ENCODE peak calls at places on chromosomes 5 and 9, in eight cellular contexts. S is HepG2, R is A549, X is stomach, P is ovary, Z is sigmoid colon, L is K562, Y is transverse colon. G is an unnamed sample. For H3K9me3, the result is how much of the 10 kb centered on the place peaks cover.

GRCh38 chr9:124254261-124254682 is 3.5 kb upstream of the NEK6 start:
- DNase-seq in S (no peak), X (no peak), R (no peak), Y (no peak), L (no peak), P (no peak), Z (peak), G (no peak)

GRCh38 chr5:178667685-178668084 is 40.8 kb upstream of the CLK4 start:
- DNase-seq in L (no peak), Z (no peak), Y (no peak), R (no peak), S (no peak), X (no peak), P (no peak), G (no peak)

GRCh38 chr9:5920860-5921328 is 30.2 kb downstream of the MLANA start:
- DNase-seq in X (no peak), R (no peak), Z (no peak), Y (no peak), L (no peak), P (no peak), S (no peak), G (no peak)

GRCh38 chr5:179121667-179122111 is 61.5 kb downstream of the ZNF354C start:
- DNase-seq in R (no peak), S (no peak), Y (no peak), L (no peak), X (no peak), Z (no peak), P (no peak), G (no peak)

GRCh38 chr5:120465281-120465961 is 1.3 kb downstream of the PRR16 start:
- DNase-seq in P (peak), X (no peak), Z (peak), S (no peak), Y (peak), L (peak), R (no peak), G (no peak)

GRCh38 chr5:62717211-62717927 is 138.8 kb downstream of the LRRC70 start:
- DNase-seq in S (no peak), L (no peak), Y (no peak), X (no peak), R (no peak), Z (no peak), P (no peak), G (no peak)

GRCh38 chr9:85276743-85277142 is 465.0 kb downstream of the AGTPBP1 start:
- DNase-seq in Z (no peak), Y (no peak), S (no peak), R (no peak), X (no peak), P (no peak), L (no peak), G (no peak)

GRCh38 chr9:91659529-91660294 is 236.1 kb upstream of the NFIL3 start:
- DNase-seq in P (peak), S (no peak), L (peak), X (no peak), R (peak), Y (no peak), Z (no peak), G (no peak)

GRCh38 chr9:19231126-19232035 is 888 bp downstream of the DENND4C start:
- DNase-seq in L (peak), Z (peak), Y (peak), S (no peak), P (no peak), R (peak), X (peak), G (no peak)

GRCh38 chr5:179758905-179759304 is 26.3 kb downstream of the MAML1 start:
- DNase-seq in P (no peak), L (no peak), S (no peak), X (no peak), R (no peak), Y (no peak), Z (no peak), G (no peak)

GRCh38 chr5:41335596-41335995 is 122.3 kb upstream of the C6 start:
- DNase-seq in L (no peak), R (no peak), X (no peak), S (no peak), Y (no peak), Z (no peak), P (no peak), G (no peak)

GRCh38 chr5:170481839-170482238 is 22.0 kb upstream of the KCNIP1 start:
- DNase-seq in P (no peak), S (no peak), L (no peak), X (no peak), R (no peak), Y (no peak), Z (no peak), G (no peak)

GRCh38 chr5:138626333-138626944 is 51.2 kb upstream of the HSPA9 start:
- DNase-seq in Y (no peak), X (no peak), Z (peak), S (no peak), R (no peak), L (no peak), P (no peak), G (no peak)

GRCh38 chr9:37262410-37262809 is 142.0 kb downstream of the ZCCHC7 start:
- DNase-seq in R (no peak), Y (no peak), L (no peak), S (no peak), Z (no peak), P (no peak), X (no peak), G (no peak)

GRCh38 chr5:125890387-125890955 is 532.7 kb upstream of the GRAMD2B start:
- DNase-seq in Z (no peak), P (no peak), X (no peak), R (no peak), L (no peak), S (no peak), Y (no peak), G (no peak)

GRCh38 chr9:126411225-126411947 is 84.8 kb downstream of the MVB12B start:
- DNase-seq in P (no peak), X (no peak), S (no peak), Y (no peak), Z (no peak), R (no peak), L (no peak), G (no peak)

GRCh38 chr9:128138001-128138400 is 10.5 kb upstream of the PTGES2 start:
- DNase-seq in L (no peak), R (no peak), Z (no peak), S (no peak), P (no peak), Y (no peak), X (no peak), G (no peak)

GRCh38 chr5:60458669-60459068 is 241.3 kb downstream of the DEPDC1B start:
- DNase-seq in Y (no peak), S (peak), Z (no peak), P (no peak), L (no peak), X (no peak), R (no peak), G (no peak)

GRCh38 chr5:124754206-124754927 is 7.9 kb upstream of the ZNF608 start:
- DNase-seq in X (no peak), Z (no peak), Y (no peak), S (no peak), L (no peak), R (no peak), P (no peak), G (no peak)

GRCh38 chr5:39760385-39761198 is 335.8 kb upstream of the DAB2 start:
- DNase-seq in Y (no peak), P (no peak), L (no peak), Z (no peak), R (no peak), S (no peak), X (no peak), G (no peak)

GRCh38 chr5:91864902-91865420 is 481.8 kb upstream of the ARRDC3 start:
- DNase-seq in Z (no peak), P (no peak), L (no peak), R (no peak), X (no peak), S (no peak), Y (no peak), G (no peak)

GRCh38 chr9:70525553-70525952 is 111.1 kb upstream of the KLF9 start:
- DNase-seq in P (no peak), R (no peak), X (no peak), S (no peak), Z (no peak), Y (no peak), L (no peak), G (no peak)

GRCh38 chr5:99317136-99317535 is 388.3 kb upstream of the CHD1 start:
- DNase-seq in Z (no peak), S (no peak), Y (no peak), X (no peak), P (no peak), R (no peak), L (no peak), G (no peak)

GRCh38 chr5:33049298-33049697 is 338.2 kb downstream of the NPR3 start:
- DNase-seq in P (no peak), Z (no peak), Y (no peak), S (no peak), L (no peak), R (peak), X (no peak), G (no peak)

GRCh38 chr9:73532985-73533384 is 381.3 kb downstream of the ANXA1 start:
- DNase-seq in R (no peak), Z (no peak), S (no peak), L (no peak), P (no peak), X (no peak), Y (no peak), G (no peak)

GRCh38 chr9:83422512-83422911 is 115.7 kb downstream of the FRMD3 start:
- DNase-seq in Y (no peak), Z (no peak), X (no peak), S (no peak), R (no peak), L (no peak), P (no peak), G (no peak)

GRCh38 chr9:114613087-114613486 is 2.0 kb downstream of the TMEM268 start:
- DNase-seq in L (no peak), R (no peak), X (no peak), Z (no peak), P (no peak), S (no peak), Y (no peak), G (no peak)

GRCh38 chr9:137371966-137372651 is 50.9 kb downstream of the EXD3 start:
- DNase-seq in P (peak), L (no peak), R (no peak), Y (no peak), Z (peak), S (no peak), X (no peak), G (no peak)

GRCh38 chr9:83972286-83972685 is 7.7 kb downstream of the HNRNPK start:
- DNase-seq in L (no peak), S (no peak), R (no peak), P (no peak), Z (no peak), X (no peak), Y (no peak), G (no peak)

GRCh38 chr5:134524219-134524825 is 1.1 kb upstream of the JADE2 start:
- DNase-seq in R (peak), Z (peak), L (peak), X (peak), S (no peak), Y (peak), P (peak), G (peak)

GRCh38 chr5:151079838-151080619 is 805 bp downstream of the TNIP1 start:
- DNase-seq in P (no peak), L (peak), S (no peak), X (no peak), Z (no peak), R (peak), Y (no peak), G (no peak)

DNA sequence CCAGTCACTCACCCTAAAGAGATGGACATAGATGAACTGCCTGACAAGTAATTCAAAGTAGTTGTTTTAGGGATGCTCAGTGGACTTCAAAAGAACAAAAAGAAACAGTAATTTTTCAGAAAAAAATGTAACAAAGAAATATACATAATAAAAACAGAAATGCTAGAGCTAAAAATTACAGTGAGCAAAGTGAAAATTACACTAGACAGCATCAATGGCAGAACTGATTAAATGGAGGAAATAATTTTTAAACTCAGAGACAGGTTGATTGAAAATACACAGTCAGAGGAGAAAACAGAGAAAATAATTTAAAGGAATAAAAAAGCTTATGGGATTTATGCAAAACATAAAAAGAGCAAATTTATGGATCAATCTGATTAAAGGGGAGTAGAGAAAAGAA is 1968.4 kb downstream of the EFNA5 start:
- DNase-seq in S (no peak), Z (no peak), Y (no peak), R (no peak), X (no peak), P (no peak), L (no peak), G (no peak)
- H3K9me3 ChIP-seq in S (under half), Z (under half), Y (under half), R (under half), X (under half), P (under half), L (under half), G (under half)

GRCh38 chr9:34145165-34145564 is 18.7 kb upstream of the DCAF12 start:
- DNase-seq in S (no peak), Y (no peak), L (no peak), P (no peak), X (no peak), R (no peak), Z (no peak), G (no peak)

GRCh38 chr9:34143116-34143515 is 16.6 kb upstream of the DCAF12 start:
- DNase-seq in Y (no peak), X (no peak), P (no peak), L (no peak), S (no peak), R (no peak), Z (no peak), G (no peak)

GRCh38 chr9:34139477-34140146 is 13.1 kb upstream of the DCAF12 start:
- DNase-seq in L (peak), R (peak), Y (peak), P (peak), X (peak), S (peak), Z (no peak), G (peak)

DNA sequence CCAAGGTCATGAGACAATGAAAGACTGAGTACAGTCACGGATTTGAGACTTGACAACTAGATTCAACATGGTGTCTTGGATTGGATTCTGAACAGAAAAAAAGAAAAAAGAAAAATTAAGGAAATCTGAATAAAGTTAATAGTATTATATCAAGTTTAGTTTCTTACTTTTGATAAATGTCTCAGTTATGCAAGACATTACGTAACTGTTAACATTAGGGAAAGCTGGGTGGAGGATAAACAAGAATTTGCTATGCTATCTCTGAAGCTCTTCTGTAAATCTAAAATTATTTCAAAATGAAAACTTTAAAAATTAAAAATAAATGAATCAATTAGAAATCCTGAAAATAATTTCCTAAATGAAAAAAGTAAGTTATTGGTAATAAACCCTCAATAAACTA is 14.4 kb upstream of the DCAF12 start:
- DNase-seq in R (no peak), P (no peak), Y (no peak), Z (no peak), S (no peak), L (no peak), X (no peak), G (no peak)
- TF ChIP-seq EP300 in R (no peak), P (no peak), Y (no peak), Z (no peak), S (no peak), L (no peak), X (no peak), G (no peak)

DNA sequence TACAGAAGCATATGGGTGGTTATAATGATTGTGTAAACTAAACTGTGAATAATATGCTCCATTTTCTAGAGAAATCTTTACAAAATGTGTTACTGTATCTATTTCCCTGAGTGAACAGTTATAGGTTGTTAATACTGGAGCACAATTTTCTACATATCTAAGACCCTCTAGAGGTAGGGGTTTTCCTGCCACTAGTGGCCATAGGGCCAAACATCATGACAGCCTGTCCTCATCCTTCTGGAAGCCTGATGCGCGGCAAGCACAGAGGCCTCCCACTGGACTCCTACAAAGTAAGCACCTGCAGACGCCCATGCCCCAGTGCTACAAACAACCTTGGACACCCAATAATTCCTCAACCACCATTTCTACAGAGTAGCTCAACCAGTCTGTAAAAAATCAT is 1.9 kb upstream of the SNX18 start:
- DNase-seq in Z (no peak), S (no peak), Y (no peak), R (no peak), X (no peak), P (no peak), L (no peak), G (no peak)
- H3K4me3 ChIP-seq in Z (no peak), S (no peak), Y (no peak), R (no peak), X (no peak), P (no peak), L (no peak), G (no peak)

GRCh38 chr5:141343953-141344463 is 379 bp downstream of the PCDHGA3 start:
- DNase-seq in L (peak), S (no peak), P (no peak), Y (no peak), R (no peak), X (no peak), Z (no peak), G (no peak)
- H3K9me3 ChIP-seq in L (under half), S (under half), P (under half), Y (under half), R (under half), X (under half), Z (under half), G (under half)

GRCh38 chr5:104513194-104513602 is 950.6 kb upstream of the NUDT12 start:
- DNase-seq in P (no peak), R (no peak), S (peak), X (no peak), L (no peak), Z (no peak), Y (no peak), G (no peak)
- TF ChIP-seq EP300 in P (no peak), R (no peak), S (no peak), X (no peak), L (no peak), Z (no peak), Y (no peak), G (no peak)

DNA sequence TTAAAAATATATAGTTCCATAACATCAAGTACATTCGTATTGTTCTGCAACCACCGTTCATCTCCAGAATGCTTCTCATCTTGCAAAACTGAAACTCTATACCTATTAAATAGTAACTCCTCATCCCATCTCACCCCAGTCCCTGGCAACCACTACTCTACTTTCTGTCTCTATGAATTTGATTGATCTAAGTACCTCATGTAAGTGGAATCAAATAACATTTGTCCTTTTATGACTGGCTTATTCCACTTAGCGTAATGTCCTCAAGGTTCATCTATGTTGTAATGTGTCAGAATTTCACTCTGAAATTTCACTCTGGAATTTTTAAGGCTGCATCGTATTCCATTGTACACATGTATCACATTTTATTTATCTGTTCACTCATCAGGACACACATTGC is 132.1 kb upstream of the RUSC2 start:
- DNase-seq in S (no peak), X (no peak), Z (no peak), P (no peak), L (no peak), Y (no peak), R (no peak), G (no peak)
- H3K4me3 ChIP-seq in S (no peak), X (no peak), Z (no peak), P (no peak), L (no peak), Y (no peak), R (no peak), G (no peak)